ENCODE peak calls at places on chromosomes 3 and 15, in five cellular contexts. One of them, this sample, is unnamed.

GRCh38 chr3:8853081-8853480 is 83.7 kb upstream of the OXTR start:
- DNase-seq in GM12878: no peak
- DNase-seq in heart left ventricle: no peak
- DNase-seq in lower lobe of right lung: no peak
- DNase-seq in endodermal cell: no peak
- DNase-seq in this sample: no peak

GRCh38 chr15:98523912-98524255 is 124.5 kb upstream of the IGF1R start:
- DNase-seq in GM12878: no peak
- DNase-seq in heart left ventricle: no peak
- DNase-seq in lower lobe of right lung: no peak
- DNase-seq in endodermal cell: no peak
- DNase-seq in this sample: no peak

GRCh38 chr3:43032646-43033628 is 53.8 kb downstream of the GASK1A start:
- DNase-seq in GM12878: no peak
- DNase-seq in heart left ventricle: no peak
- DNase-seq in lower lobe of right lung: no peak
- DNase-seq in endodermal cell: peak; percentile 22
- DNase-seq in this sample: no peak

GRCh38 chr15:71888797-71889196 is 78.4 kb downstream of the NR2E3 start:
- DNase-seq in GM12878: peak; percentile 56
- DNase-seq in heart left ventricle: no peak
- DNase-seq in lower lobe of right lung: no peak
- DNase-seq in endodermal cell: no peak
- DNase-seq in this sample: no peak

GRCh38 chr3:122230174-122230573 is 46.7 kb downstream of the CASR start:
- DNase-seq in GM12878: no peak
- DNase-seq in heart left ventricle: no peak
- DNase-seq in lower lobe of right lung: no peak
- DNase-seq in endodermal cell: no peak
- DNase-seq in this sample: no peak

GRCh38 chr15:80957976-80958375 is 31.6 kb downstream of the MESD start:
- DNase-seq in GM12878: no peak
- DNase-seq in heart left ventricle: no peak
- DNase-seq in lower lobe of right lung: no peak
- DNase-seq in endodermal cell: no peak
- DNase-seq in this sample: no peak

GRCh38 chr15:22236469-22236868 is 156.1 kb downstream of the OR4M2 start:
- DNase-seq in GM12878: no peak
- DNase-seq in heart left ventricle: no peak
- DNase-seq in lower lobe of right lung: no peak
- DNase-seq in endodermal cell: no peak
- DNase-seq in this sample: no peak

GRCh38 chr3:188071636-188072035 is 82.3 kb upstream of the LPP start:
- DNase-seq in GM12878: no peak
- DNase-seq in heart left ventricle: no peak
- DNase-seq in lower lobe of right lung: no peak
- DNase-seq in endodermal cell: no peak
- DNase-seq in this sample: no peak

GRCh38 chr15:90860450-90860849 is 7.9 kb upstream of the FURIN start:
- DNase-seq in GM12878: no peak
- DNase-seq in heart left ventricle: no peak
- DNase-seq in lower lobe of right lung: no peak
- DNase-seq in endodermal cell: no peak
- DNase-seq in this sample: no peak

GRCh38 chr3:17749281-17749680 is 6.8 kb upstream of the TBC1D5 start:
- DNase-seq in GM12878: no peak
- DNase-seq in heart left ventricle: no peak
- DNase-seq in lower lobe of right lung: no peak
- DNase-seq in endodermal cell: no peak
- DNase-seq in this sample: no peak

GRCh38 chr3:191261304-191261638 is 62.2 kb downstream of the OSTN start:
- DNase-seq in GM12878: no peak
- DNase-seq in heart left ventricle: no peak
- DNase-seq in lower lobe of right lung: no peak
- DNase-seq in endodermal cell: no peak
- DNase-seq in this sample: no peak

GRCh38 chr3:146517684-146518435 is 26.5 kb downstream of the PLSCR1 start:
- DNase-seq in GM12878: no peak
- DNase-seq in heart left ventricle: no peak
- DNase-seq in lower lobe of right lung: no peak
- DNase-seq in endodermal cell: no peak
- DNase-seq in this sample: no peak

GRCh38 chr15:93089855-93090305 is 869 bp upstream of the RGMA start:
- DNase-seq in GM12878: no peak
- DNase-seq in heart left ventricle: peak; percentile 62
- DNase-seq in lower lobe of right lung: no peak
- DNase-seq in endodermal cell: peak; percentile 54
- DNase-seq in this sample: no peak

GRCh38 chr3:41103200-41103599 is 96.1 kb upstream of the CTNNB1 start:
- DNase-seq in GM12878: no peak
- DNase-seq in heart left ventricle: no peak
- DNase-seq in lower lobe of right lung: no peak
- DNase-seq in endodermal cell: peak; percentile 42
- DNase-seq in this sample: no peak

GRCh38 chr3:60575726-60576272 is 675.5 kb downstream of the FHIT start:
- DNase-seq in GM12878: no peak
- DNase-seq in heart left ventricle: no peak
- DNase-seq in lower lobe of right lung: no peak
- DNase-seq in endodermal cell: no peak
- DNase-seq in this sample: no peak

GRCh38 chr3:155647988-155648591 is 96.8 kb downstream of the PLCH1 start:
- DNase-seq in GM12878: no peak
- DNase-seq in heart left ventricle: no peak
- DNase-seq in lower lobe of right lung: no peak
- DNase-seq in endodermal cell: no peak
- DNase-seq in this sample: no peak

GRCh38 chr3:129211772-129212171 is 28.1 kb upstream of the CNBP start:
- DNase-seq in GM12878: no peak
- DNase-seq in heart left ventricle: peak; percentile 71
- DNase-seq in lower lobe of right lung: peak; percentile 83
- DNase-seq in endodermal cell: peak; percentile 57
- DNase-seq in this sample: peak; percentile 98

GRCh38 chr3:115836944-115837343 is 213.6 kb downstream of the GAP43 start:
- DNase-seq in GM12878: no peak
- DNase-seq in heart left ventricle: no peak
- DNase-seq in lower lobe of right lung: no peak
- DNase-seq in endodermal cell: no peak
- DNase-seq in this sample: no peak

GRCh38 chr15:69548771-69549170 is 96.2 kb downstream of the RPLP1 start:
- DNase-seq in GM12878: no peak
- DNase-seq in heart left ventricle: peak; percentile 75
- DNase-seq in lower lobe of right lung: no peak
- DNase-seq in endodermal cell: no peak
- DNase-seq in this sample: no peak

GRCh38 chr15:100918690-100919480 is at the start of gene LRRK1:
- DNase-seq in GM12878: no peak
- DNase-seq in heart left ventricle: peak; percentile 39
- DNase-seq in lower lobe of right lung: peak; percentile 77
- DNase-seq in endodermal cell: peak; percentile 72
- DNase-seq in this sample: peak; percentile 62

GRCh38 chr15:63892794-63893441 is 59.2 kb upstream of the HERC1 start:
- DNase-seq in GM12878: peak; percentile 75
- DNase-seq in heart left ventricle: no peak
- DNase-seq in lower lobe of right lung: peak; percentile 53
- DNase-seq in endodermal cell: no peak
- DNase-seq in this sample: no peak

GRCh38 chr3:118948146-118948545 is 86.5 kb downstream of the IGSF11 start:
- DNase-seq in GM12878: no peak
- DNase-seq in heart left ventricle: no peak
- DNase-seq in lower lobe of right lung: no peak
- DNase-seq in endodermal cell: no peak
- DNase-seq in this sample: no peak

GRCh38 chr3:129593595-129594339 is 12.7 kb downstream of the PLXND1 start:
- DNase-seq in GM12878: no peak
- DNase-seq in heart left ventricle: no peak
- DNase-seq in lower lobe of right lung: peak; percentile 76
- DNase-seq in endodermal cell: peak; percentile 82
- DNase-seq in this sample: no peak

GRCh38 chr15:97893988-97894387 is 66.5 kb upstream of the ARRDC4 start:
- DNase-seq in GM12878: no peak
- DNase-seq in heart left ventricle: no peak
- DNase-seq in lower lobe of right lung: no peak
- DNase-seq in endodermal cell: no peak
- DNase-seq in this sample: no peak

GRCh38 chr3:147218976-147219375 is 187.4 kb downstream of the ZIC4 start:
- DNase-seq in GM12878: no peak
- DNase-seq in heart left ventricle: no peak
- DNase-seq in lower lobe of right lung: no peak
- DNase-seq in endodermal cell: no peak
- DNase-seq in this sample: no peak

GRCh38 chr15:63946524-63947065 is 99.7 kb downstream of the DAPK2 start:
- DNase-seq in GM12878: no peak
- DNase-seq in heart left ventricle: no peak
- DNase-seq in lower lobe of right lung: no peak
- DNase-seq in endodermal cell: peak; percentile 47
- DNase-seq in this sample: no peak

GRCh38 chr15:90959894-90960293 is 5.2 kb downstream of the RCCD1 start:
- DNase-seq in GM12878: no peak
- DNase-seq in heart left ventricle: peak; percentile 80
- DNase-seq in lower lobe of right lung: no peak
- DNase-seq in endodermal cell: no peak
- DNase-seq in this sample: no peak

GRCh38 chr3:14879161-14879888 is 60.6 kb downstream of the FGD5 start:
- DNase-seq in GM12878: no peak
- DNase-seq in heart left ventricle: peak; percentile 65
- DNase-seq in lower lobe of right lung: no peak
- DNase-seq in endodermal cell: peak; percentile 67
- DNase-seq in this sample: no peak

GRCh38 chr15:45637552-45638033 is 2.8 kb downstream of the SQOR start:
- DNase-seq in GM12878: peak; percentile 85
- DNase-seq in heart left ventricle: peak; percentile 55
- DNase-seq in lower lobe of right lung: no peak
- DNase-seq in endodermal cell: peak; percentile 4
- DNase-seq in this sample: peak; percentile 39

GRCh38 chr3:150194513-150194912 is 213.6 kb upstream of the TSC22D2 start:
- DNase-seq in GM12878: no peak
- DNase-seq in heart left ventricle: no peak
- DNase-seq in lower lobe of right lung: no peak
- DNase-seq in endodermal cell: peak; percentile 71
- DNase-seq in this sample: no peak

GRCh38 chr3:123782488-123782887 is 101.6 kb downstream of the MYLK start:
- DNase-seq in GM12878: no peak
- DNase-seq in heart left ventricle: no peak
- DNase-seq in lower lobe of right lung: no peak
- DNase-seq in endodermal cell: no peak
- DNase-seq in this sample: no peak

GRCh38 chr15:74043425-74044266 is 38.7 kb downstream of the GOLGA6A start:
- DNase-seq in GM12878: no peak
- DNase-seq in heart left ventricle: no peak
- DNase-seq in lower lobe of right lung: no peak
- DNase-seq in endodermal cell: no peak
- DNase-seq in this sample: no peak

GRCh38 chr3:172877011-172877410 is 126.5 kb downstream of the ECT2 start:
- DNase-seq in GM12878: no peak
- DNase-seq in heart left ventricle: no peak
- DNase-seq in lower lobe of right lung: no peak
- DNase-seq in endodermal cell: no peak
- DNase-seq in this sample: no peak

GRCh38 chr3:140603766-140604165 is 74.1 kb upstream of the TRIM42 start:
- DNase-seq in GM12878: no peak
- DNase-seq in heart left ventricle: no peak
- DNase-seq in lower lobe of right lung: no peak
- DNase-seq in endodermal cell: no peak
- DNase-seq in this sample: no peak

GRCh38 chr15:52349062-52349700 is 53.6 kb upstream of the MYO5C start:
- DNase-seq in GM12878: no peak
- DNase-seq in heart left ventricle: peak; percentile 50
- DNase-seq in lower lobe of right lung: no peak
- DNase-seq in endodermal cell: no peak
- DNase-seq in this sample: no peak
- TF ChIP-seq CTCF in GM12878: no peak
- TF ChIP-seq CTCF in heart left ventricle: no peak
- TF ChIP-seq CTCF in lower lobe of right lung: no peak
- TF ChIP-seq CTCF in endodermal cell: no peak
- TF ChIP-seq CTCF in this sample: no peak

GRCh38 chr15:38886315-38887163 is 321.9 kb upstream of the RASGRP1 start:
- DNase-seq in GM12878: no peak
- DNase-seq in heart left ventricle: no peak
- DNase-seq in lower lobe of right lung: no peak
- DNase-seq in endodermal cell: no peak
- DNase-seq in this sample: peak; percentile 4
- H3K4me3 ChIP-seq in GM12878: no peak overlapping the region
- H3K4me3 ChIP-seq in heart left ventricle: no peak overlapping the region
- H3K4me3 ChIP-seq in lower lobe of right lung: no peak overlapping the region
- H3K4me3 ChIP-seq in endodermal cell: no peak overlapping the region
- H3K4me3 ChIP-seq in this sample: no peak overlapping the region

GRCh38 chr15:60798821-60799220 is 319.9 kb upstream of the ICE2 start:
- DNase-seq in GM12878: peak; percentile 19
- DNase-seq in heart left ventricle: no peak
- DNase-seq in lower lobe of right lung: no peak
- DNase-seq in endodermal cell: no peak
- DNase-seq in this sample: no peak
- H3K4me1 ChIP-seq in GM12878: peaks cover 19% of the 10 kb centered on the region
- H3K4me1 ChIP-seq in heart left ventricle: peaks cover 3% of the 10 kb centered on the region
- H3K4me1 ChIP-seq in lower lobe of right lung: peaks cover 22% of the 10 kb centered on the region
- H3K4me1 ChIP-seq in endodermal cell: no peaks in the 10 kb centered on the region
- H3K4me1 ChIP-seq in this sample: no peaks in the 10 kb centered on the region

DNA sequence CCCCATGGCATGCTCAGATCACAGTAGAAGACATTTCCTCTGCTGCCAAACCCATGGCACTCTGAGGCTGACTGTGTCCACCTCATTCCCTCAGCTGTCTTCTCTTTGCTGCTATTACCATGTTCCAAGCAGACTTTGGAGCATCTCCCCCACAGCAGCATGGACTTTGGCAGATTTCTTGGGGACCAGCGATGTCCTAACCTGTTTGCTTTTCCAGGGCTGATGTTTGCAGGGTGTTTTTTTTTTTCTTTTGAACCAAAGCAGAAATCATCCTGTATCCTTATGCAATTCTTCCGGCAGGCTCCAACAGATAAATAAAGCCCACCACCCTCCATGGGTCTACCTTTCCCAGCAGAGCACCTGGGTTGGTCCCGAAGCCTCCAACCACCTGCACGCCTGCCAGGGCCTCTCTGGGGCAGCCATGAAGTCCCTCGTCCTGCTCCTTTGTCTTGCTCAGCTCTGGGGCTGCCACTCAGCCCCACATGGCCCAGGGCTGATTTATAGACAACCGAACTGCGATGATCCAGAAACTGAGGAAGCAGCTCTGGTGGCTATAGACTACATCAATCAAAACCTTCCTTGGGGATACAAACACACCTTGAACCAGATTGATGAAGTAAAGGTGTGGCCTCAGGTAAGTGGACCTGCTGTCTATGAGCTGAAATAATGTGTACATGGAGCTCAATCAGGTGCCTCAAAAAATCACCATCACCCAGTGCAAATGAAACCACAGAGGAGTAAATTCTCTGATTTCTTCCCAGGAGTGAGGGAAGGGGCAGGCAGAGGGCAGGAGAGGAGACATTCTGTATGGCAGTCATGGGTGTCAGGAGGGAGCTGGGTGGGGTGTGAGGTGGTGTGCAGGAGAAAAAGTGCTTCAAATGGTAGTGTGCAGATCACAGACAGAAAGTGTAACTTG is at the start of gene AHSG:
- DNase-seq in GM12878: no peak
- DNase-seq in heart left ventricle: no peak
- DNase-seq in lower lobe of right lung: no peak
- DNase-seq in endodermal cell: no peak
- DNase-seq in this sample: no peak
- TF ChIP-seq CTCF in GM12878: no peak
- TF ChIP-seq CTCF in heart left ventricle: no peak
- TF ChIP-seq CTCF in lower lobe of right lung: no peak
- TF ChIP-seq CTCF in endodermal cell: no peak
- TF ChIP-seq CTCF in this sample: no peak

This sample was measured in PC-9.